ENCODE peak calls at places on chromosomes 5 and 9, in four cellular contexts. A, E, Y and P are unnamed samples.

GRCh38 chr9:76456202-76456926 is 2.6 kb upstream of the GCNT1 start:
- ATAC-seq in A (peak), E (peak), Y (peak), P (no peak)

GRCh38 chr5:110343616-110344015 is 382.9 kb downstream of the TMEM232 start:
- ATAC-seq in A (no peak), E (no peak), Y (no peak), P (no peak)

GRCh38 chr5:36667826-36668225 is 61.4 kb downstream of the SLC1A3 start:
- ATAC-seq in A (no peak), E (no peak), Y (no peak), P (no peak)

GRCh38 chr5:7250609-7251008 is 145.3 kb upstream of the ADCY2 start:
- ATAC-seq in A (no peak), E (no peak), Y (no peak), P (no peak)

GRCh38 chr9:2208991-2209390 is 193.8 kb downstream of the SMARCA2 start:
- ATAC-seq in A (no peak), E (peak), Y (no peak), P (no peak)

GRCh38 chr5:84162695-84163094 is 222.0 kb downstream of the EDIL3 start:
- ATAC-seq in A (no peak), E (no peak), Y (no peak), P (no peak)

GRCh38 chr9:124735121-124735520 is 36.0 kb downstream of the NR6A1 start:
- ATAC-seq in A (no peak), E (peak), Y (no peak), P (no peak)

GRCh38 chr9:133731876-133732321 is 6.3 kb downstream of the SARDH start:
- ATAC-seq in A (no peak), E (no peak), Y (peak), P (no peak)

GRCh38 chr9:27436234-27436633 is 87.9 kb upstream of the IFNK start:
- ATAC-seq in A (no peak), E (no peak), Y (peak), P (no peak)

GRCh38 chr5:139708877-139709586 is 60.9 kb downstream of the CXXC5 start:
- ATAC-seq in A (peak), E (peak), Y (peak), P (peak)

GRCh38 chr9:16171851-16172250 is 619.0 kb downstream of the CCDC171 start:
- ATAC-seq in A (no peak), E (peak), Y (no peak), P (no peak)

GRCh38 chr5:143334903-143335302 is 68.6 kb downstream of the NR3C1 start:
- ATAC-seq in A (no peak), E (no peak), Y (no peak), P (no peak)

GRCh38 chr9:69330580-69330979 is 5.6 kb downstream of the ENTREP1 start:
- ATAC-seq in A (no peak), E (no peak), Y (no peak), P (no peak)

GRCh38 chr5:39262981-39263380 is 43.6 kb upstream of the FYB1 start:
- ATAC-seq in A (no peak), E (no peak), Y (no peak), P (no peak)

GRCh38 chr9:7121055-7121454 is 363.3 kb downstream of the KDM4C start:
- ATAC-seq in A (no peak), E (peak), Y (no peak), P (no peak)

GRCh38 chr9:116626762-116627161 is 60.3 kb upstream of the TRIM32 start:
- ATAC-seq in A (no peak), E (no peak), Y (no peak), P (no peak)

GRCh38 chr5:10724799-10725507 is 36.1 kb downstream of the DAP start:
- ATAC-seq in A (peak), E (no peak), Y (peak), P (peak)

GRCh38 chr5:181189363-181189961 is 15.5 kb downstream of the TRIM7 start:
- ATAC-seq in A (no peak), E (peak), Y (no peak), P (no peak)

GRCh38 chr5:5374034-5374715 is 48.3 kb upstream of the ICE1 start:
- ATAC-seq in A (no peak), E (no peak), Y (no peak), P (no peak)

GRCh38 chr9:120950421-120951388 is 24.1 kb upstream of the TRAF1 start:
- ATAC-seq in A (peak), E (no peak), Y (no peak), P (peak)

GRCh38 chr9:33172256-33172678 is 5.1 kb upstream of the B4GALT1 start:
- ATAC-seq in A (no peak), E (no peak), Y (peak), P (no peak)

GRCh38 chr9:109794361-109795012 is 14.5 kb downstream of the PALM2AKAP2 start:
- ATAC-seq in A (no peak), E (no peak), Y (peak), P (peak)

GRCh38 chr5:16066810-16067209 is 112.8 kb downstream of the MARCHF11 start:
- ATAC-seq in A (no peak), E (peak), Y (no peak), P (no peak)

GRCh38 chr5:125584119-125584518 is 837.7 kb upstream of the ZNF608 start:
- ATAC-seq in A (no peak), E (no peak), Y (no peak), P (peak)

GRCh38 chr5:3006961-3007551 is 255.6 kb upstream of the IRX2 start:
- ATAC-seq in A (no peak), E (no peak), Y (no peak), P (no peak)

GRCh38 chr5:96652769-96653455 is 9.3 kb upstream of the CAST start:
- ATAC-seq in A (no peak), E (no peak), Y (no peak), P (no peak)

GRCh38 chr5:127517110-127517479 is 345 bp upstream of the PRRC1 start:
- ATAC-seq in A (peak), E (peak), Y (peak), P (peak)

GRCh38 chr5:177043114-177043513 is 20.6 kb downstream of the ZNF346 start:
- ATAC-seq in A (no peak), E (no peak), Y (no peak), P (no peak)

GRCh38 chr5:127228540-127229184 is 61.9 kb upstream of the MEGF10 start:
- ATAC-seq in A (no peak), E (no peak), Y (peak), P (peak)

GRCh38 chr5:170861855-170862766 is at the start of gene RANBP17:
- ATAC-seq in A (peak), E (no peak), Y (peak), P (peak)

GRCh38 chr5:180645609-180646204 is 3.7 kb downstream of the FLT4 start:
- ATAC-seq in A (no peak), E (no peak), Y (no peak), P (no peak)

GRCh38 chr5:6714221-6715041 is 1.2 kb downstream of the TENT4A start:
- ATAC-seq in A (no peak), E (peak), Y (no peak), P (no peak)

GRCh38 chr5:683619-684481 is 9.3 kb downstream of the TPPP start:
- ATAC-seq in A (no peak), E (no peak), Y (no peak), P (peak)

GRCh38 chr5:66906021-66906420 is 290.6 kb downstream of the CD180 start:
- ATAC-seq in A (no peak), E (no peak), Y (no peak), P (no peak)

GRCh38 chr5:95390812-95391492 is at the start of gene FAM81B:
- ATAC-seq in A (no peak), E (no peak), Y (no peak), P (no peak)

GRCh38 chr9:91949293-91949945 is 609 bp downstream of the ROR2 start:
- ATAC-seq in A (no peak), E (no peak), Y (peak), P (no peak)

GRCh38 chr5:157121709-157122108 is 12.9 kb upstream of the HAVCR2 start:
- ATAC-seq in A (no peak), E (no peak), Y (no peak), P (no peak)

GRCh38 chr5:126769703-126770102 is 7.2 kb upstream of the LMNB1 start:
- ATAC-seq in A (no peak), E (peak), Y (no peak), P (no peak)

GRCh38 chr9:26043431-26043830 is 365.2 kb upstream of the TUSC1 start:
- ATAC-seq in A (no peak), E (no peak), Y (no peak), P (no peak)

GRCh38 chr5:82312373-82312856 is 34.3 kb upstream of the RPS23 start:
- ATAC-seq in A (no peak), E (peak), Y (no peak), P (peak)
- TF ChIP-seq POLR2A in A (no peak), E (no peak), Y (no peak), P (no peak)

DNA sequence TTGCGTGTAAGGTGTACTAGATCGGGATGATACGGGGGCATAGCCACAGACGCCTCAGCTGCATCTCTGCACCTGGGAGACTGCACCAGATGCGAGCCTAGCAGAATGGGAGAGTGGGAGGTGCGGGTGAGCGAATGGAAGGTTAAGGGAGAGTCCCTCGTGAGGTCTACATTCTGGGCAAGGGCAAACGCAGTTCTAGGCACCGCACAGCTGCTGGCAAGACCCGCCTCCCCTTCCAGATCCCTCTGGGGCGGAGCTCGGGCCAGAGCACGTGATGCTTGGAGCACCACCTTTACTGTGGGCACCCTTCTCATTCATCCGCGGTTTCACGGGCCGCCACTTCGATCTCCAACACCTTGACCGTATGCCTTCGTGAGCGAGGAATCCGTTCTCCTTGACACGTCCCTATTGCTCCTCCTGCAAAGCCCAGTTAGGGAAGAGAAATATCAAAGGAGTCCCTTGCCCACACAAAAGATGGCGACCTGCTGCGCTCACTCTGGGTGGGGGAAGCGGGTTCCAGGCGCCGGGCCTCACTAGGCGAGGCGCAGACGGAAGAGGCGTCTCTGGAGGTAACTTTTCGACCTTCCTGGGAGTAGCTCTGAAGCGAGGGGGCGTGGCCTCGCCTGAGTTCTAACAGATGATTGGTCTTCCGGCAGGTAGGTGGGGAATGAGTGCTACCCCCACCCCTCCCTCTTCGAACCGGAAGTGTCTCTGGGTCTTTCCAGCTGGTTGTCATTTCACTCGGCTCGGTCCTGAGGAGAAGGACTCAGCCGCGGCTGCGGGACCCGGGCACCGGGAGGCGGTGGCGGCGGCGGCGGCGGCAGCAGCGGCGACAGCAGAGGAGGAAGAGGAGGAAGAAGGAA is at the start of gene CPEB4:
- ATAC-seq in A (peak), E (peak), Y (peak), P (peak)
- TF ChIP-seq POLR2A in A (peak), E (peak), Y (peak), P (peak)

GRCh38 chr9:95506692-95507455 is 9.9 kb downstream of the PTCH1 start:
- ATAC-seq in A (no peak), E (peak), Y (peak), P (no peak)
- TF ChIP-seq POLR2A in A (peak), E (peak), Y (peak), P (peak)

DNA sequence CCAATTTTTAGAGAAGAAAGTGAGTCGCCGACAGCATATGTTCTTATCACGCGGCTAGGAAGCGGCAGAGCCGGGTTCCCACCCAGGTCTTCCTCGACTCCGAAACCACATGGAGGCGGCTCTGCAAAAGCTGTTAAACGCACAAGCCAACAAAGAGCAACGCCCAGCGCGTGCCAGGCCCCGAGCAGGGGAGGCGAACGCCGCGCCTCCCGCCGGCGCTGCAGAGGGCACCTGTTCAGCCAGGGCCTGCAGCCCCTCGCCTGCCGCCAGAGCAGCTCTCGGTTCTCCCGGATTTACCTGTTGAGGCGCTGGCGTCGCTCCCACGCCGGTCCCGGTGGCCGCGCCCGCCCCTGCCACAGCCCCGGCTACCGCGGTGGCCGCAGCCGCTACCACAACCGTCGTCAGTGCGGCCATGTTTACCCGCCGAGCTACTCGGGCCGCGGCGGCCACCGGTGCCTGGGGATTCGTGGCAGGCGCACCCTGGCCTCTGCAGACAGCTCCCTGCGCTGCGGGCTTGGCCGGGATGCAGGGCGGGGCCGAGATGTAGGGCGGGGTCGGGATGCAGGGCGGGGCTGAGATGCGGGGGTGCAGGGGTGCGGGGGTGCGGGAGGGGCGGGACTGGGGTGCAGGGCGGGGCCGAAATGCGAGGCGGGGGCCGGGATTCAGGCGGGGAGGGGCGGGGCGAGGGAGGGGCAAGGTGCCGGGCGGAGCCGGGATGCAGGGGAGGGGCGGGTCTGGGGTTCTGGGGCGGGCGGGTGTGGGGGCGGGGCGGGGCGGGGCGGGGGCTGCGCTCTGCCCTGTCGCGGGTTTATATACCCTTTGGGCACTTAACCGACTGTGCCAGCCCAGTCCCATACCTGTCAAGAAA is at the start of gene CCDC112:
- ATAC-seq in A (peak), E (peak), Y (peak), P (peak)
- TF ChIP-seq POLR2A in A (peak), E (peak), Y (peak), P (peak)

GRCh38 chr5:173917788-173918786 is 29.9 kb downstream of the CPEB4 start:
- ATAC-seq in A (peak), E (peak), Y (peak), P (peak)
- TF ChIP-seq POLR2A in A (peak), E (peak), Y (peak), P (peak)

DNA sequence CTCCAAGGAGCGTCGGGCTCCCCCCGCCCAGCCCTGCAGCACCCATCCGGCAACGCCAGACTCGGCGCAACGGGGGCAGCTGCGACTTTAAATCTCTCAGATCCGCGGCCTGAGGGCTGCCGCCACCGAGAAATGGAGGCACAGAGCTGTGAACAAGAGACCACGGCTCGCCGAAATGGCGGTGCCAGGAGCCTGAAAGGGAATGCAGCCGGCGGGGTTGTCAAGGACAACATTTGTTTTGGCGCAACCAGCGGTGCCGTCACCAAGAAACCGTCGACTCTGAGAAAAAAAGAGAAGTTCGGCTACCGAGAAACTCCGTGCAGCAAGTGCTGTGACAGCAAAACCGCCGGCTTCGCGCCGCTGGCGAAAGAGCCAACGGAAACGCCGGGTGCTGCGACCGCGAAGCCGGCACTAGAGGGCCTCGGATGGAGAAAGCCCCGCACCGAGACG is 2.1 kb upstream of the ANXA2R start:
- ATAC-seq in A (peak), E (peak), Y (peak), P (peak)
- TF ChIP-seq POLR2A in A (peak), E (peak), Y (peak), P (peak)

DNA sequence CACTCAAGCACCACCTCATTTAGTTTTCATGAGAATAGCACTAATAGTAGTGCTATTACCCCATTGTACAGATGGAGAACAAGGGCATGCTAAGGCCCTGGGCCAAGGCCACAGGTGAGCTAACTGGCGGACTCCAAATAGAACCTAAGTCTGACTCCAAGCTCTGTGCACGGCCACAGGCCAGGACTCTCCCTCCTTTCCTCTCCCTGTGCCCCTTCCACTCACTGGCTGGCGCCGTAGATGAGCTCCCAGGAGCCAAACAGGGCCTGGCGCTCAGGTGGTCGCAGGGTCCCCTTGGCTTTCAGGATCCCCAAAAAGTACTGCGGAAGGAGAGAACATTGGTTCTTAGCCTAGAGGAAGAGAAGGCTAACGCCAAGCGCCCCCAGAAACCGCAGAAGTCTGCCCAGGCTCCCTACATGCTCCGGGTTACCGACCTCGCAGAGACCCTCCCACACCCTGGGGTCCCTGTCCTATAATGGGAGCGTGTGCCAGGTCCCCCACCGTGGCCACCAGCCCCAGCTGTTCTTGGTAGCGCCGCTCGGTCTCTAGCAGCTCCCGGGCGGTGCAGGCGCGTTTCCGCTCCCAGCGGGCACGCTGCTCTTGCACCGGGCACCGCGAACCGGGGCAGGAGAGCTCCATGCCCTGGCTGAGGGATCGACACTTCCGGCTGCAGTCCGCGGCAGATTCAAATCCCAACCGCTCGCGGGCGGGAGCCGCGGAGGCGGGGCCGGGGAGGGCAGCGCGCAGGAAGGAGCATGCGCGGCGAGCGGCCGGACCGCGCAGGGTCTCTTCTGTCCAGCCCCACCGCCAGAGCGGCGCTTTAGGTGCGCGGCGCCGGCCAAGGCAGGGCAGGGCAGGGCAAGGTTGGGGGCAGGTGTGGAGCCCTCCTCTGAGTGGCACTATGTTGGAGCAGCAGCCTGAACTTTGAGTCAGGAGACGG is at the start of gene ARHGEF39:
- ATAC-seq in A (peak), E (peak), Y (peak), P (peak)
- TF ChIP-seq POLR2A in A (peak), E (peak), Y (peak), P (peak)

DNA sequence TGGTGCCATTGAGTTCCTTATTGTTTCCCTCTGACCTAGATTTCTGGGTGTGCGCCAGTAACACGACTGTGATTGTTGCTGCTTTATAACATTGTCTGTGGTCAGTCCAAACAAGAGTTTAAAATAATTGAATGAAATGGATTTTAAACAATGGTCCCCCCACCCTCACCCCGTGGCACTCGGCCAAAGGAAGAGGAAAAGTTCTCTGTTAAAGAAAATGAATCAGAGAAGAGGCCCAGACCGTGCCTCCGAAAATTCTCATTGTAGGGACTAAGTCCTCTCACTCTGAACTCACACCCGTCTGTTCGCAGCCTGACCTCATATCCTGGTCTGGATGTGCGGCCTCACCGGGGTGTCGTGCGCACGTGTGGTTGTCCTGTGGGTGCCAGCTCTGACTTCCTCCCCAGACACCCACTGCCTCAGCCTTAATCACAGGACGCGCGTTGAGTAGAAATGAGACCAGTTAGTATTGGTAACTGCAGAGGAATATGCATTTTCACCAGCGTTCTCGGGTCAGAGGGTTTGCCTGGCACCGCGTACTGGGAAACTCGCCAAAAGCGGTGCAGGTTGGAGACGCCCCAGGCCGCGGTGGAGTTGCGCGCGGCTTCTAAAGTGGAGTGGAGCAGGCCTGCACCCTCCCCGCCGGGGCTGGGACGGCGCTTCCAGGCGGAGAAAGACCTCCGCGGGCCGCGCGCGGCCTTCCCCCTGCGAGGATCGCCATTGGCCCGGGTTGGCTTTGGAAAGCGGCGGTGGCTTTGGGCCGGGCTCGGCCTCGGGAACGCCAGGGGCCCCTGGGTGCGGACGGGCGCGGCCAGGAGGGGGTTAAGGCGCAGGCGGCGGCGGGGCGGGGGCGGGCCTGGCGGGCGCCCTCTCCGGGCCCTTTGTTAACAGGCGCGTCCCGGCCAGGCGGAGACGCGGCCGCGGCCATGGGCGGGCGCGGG is at the start of gene ABL1:
- ATAC-seq in A (peak), E (peak), Y (peak), P (peak)
- TF ChIP-seq POLR2A in A (peak), E (peak), Y (peak), P (no peak)